ENCODE peak calls at places on chromosomes 1 and 21, in six cellular contexts. M is OCI-LY7; Z is CD8-positive, alpha-beta T cell; Q is body of pancreas; X is HFF-Myc; I is NB4. O is an unnamed sample.
A peak's percentile ranks its signal among the peaks of the same experiment; 100 is the strongest.

GRCh38 chr21:42143111-42143510 is 72.0 kb downstream of the UMODL1 start:
- DNase-seq in I (no peak), X (no peak), M (no peak), Q (no peak), Z (no peak), O (no peak)

GRCh38 chr1:96926176-96926575 is 204.6 kb downstream of the PTBP2 start:
- DNase-seq in I (no peak), X (no peak), Z (no peak), Q (no peak), M (no peak), O (no peak)

GRCh38 chr1:42963378-42964005 is 4.8 kb upstream of the SLC2A1 start:
- DNase-seq in M (no peak), I (no peak), Z (no peak), X (peak; percentile 91), Q (no peak), O (no peak)

GRCh38 chr1:6889875-6890480 is 104.7 kb downstream of the CAMTA1 start:
- DNase-seq in I (peak; percentile 56), M (peak; percentile 66), Q (peak; percentile 65), Z (peak; percentile 12), X (no peak), O (no peak)

GRCh38 chr21:31713973-31714740 is 17.8 kb downstream of the SCAF4 start:
- DNase-seq in Z (no peak), Q (no peak), I (no peak), M (no peak), X (no peak), O (no peak)

GRCh38 chr1:7940745-7941436 is at the start of gene TNFRSF9:
- DNase-seq in X (no peak), M (no peak), I (peak; percentile 72), Q (no peak), Z (peak; percentile 43), O (no peak)

GRCh38 chr21:26845066-26845749 is at the start of gene ADAMTS1:
- DNase-seq in Q (peak; percentile 81), I (no peak), Z (no peak), M (no peak), X (no peak), O (peak; percentile 80)

GRCh38 chr1:14498839-14499238 is 99.6 kb upstream of the KAZN start:
- DNase-seq in Z (no peak), I (no peak), X (no peak), M (no peak), Q (no peak), O (no peak)

GRCh38 chr1:9253706-9254105 is 19.1 kb downstream of the H6PD start:
- DNase-seq in X (no peak), Q (no peak), I (no peak), Z (no peak), M (no peak), O (no peak)

GRCh38 chr1:89104687-89105086 is 21.2 kb downstream of the GBP2 start:
- DNase-seq in Z (no peak), Q (no peak), M (no peak), I (no peak), X (no peak), O (no peak)

GRCh38 chr1:218369688-218370511 is 24.8 kb downstream of the TGFB2 start:
- DNase-seq in Q (no peak), X (no peak), M (no peak), I (no peak), Z (no peak), O (no peak)

GRCh38 chr1:222754386-222755139 is 17.6 kb downstream of the FAM177B start:
- DNase-seq in Z (no peak), M (no peak), I (no peak), Q (peak; percentile 21), X (peak; percentile 98), O (no peak)

GRCh38 chr1:31668303-31668883 is 23.7 kb upstream of the PEF1 start:
- DNase-seq in I (no peak), Z (no peak), Q (no peak), M (no peak), X (no peak), O (no peak)

GRCh38 chr1:59972216-59972924 is 45.8 kb upstream of the CYP2J2 start:
- DNase-seq in M (no peak), Q (peak; percentile 18), I (no peak), X (no peak), Z (no peak), O (no peak)

GRCh38 chr1:218942421-218942820 is 231.3 kb upstream of the LYPLAL1 start:
- DNase-seq in Z (no peak), M (no peak), Q (no peak), I (no peak), X (no peak), O (no peak)

GRCh38 chr1:39387452-39387851 is 104.0 kb upstream of the BMP8A start:
- DNase-seq in M (no peak), Q (no peak), X (peak; percentile 59), Z (no peak), I (no peak), O (no peak)

GRCh38 chr1:46026531-46026930 is 105.9 kb downstream of the PIK3R3 start:
- DNase-seq in X (no peak), I (no peak), Z (no peak), M (no peak), Q (no peak), O (no peak)

GRCh38 chr1:15153842-15154479 is 414 bp downstream of the TMEM51 start:
- DNase-seq in M (no peak), X (no peak), Z (no peak), I (no peak), Q (peak; percentile 79), O (no peak)

GRCh38 chr1:11729498-11730428 is 6.2 kb upstream of the AGTRAP start:
- DNase-seq in Z (no peak), X (no peak), I (peak; percentile 74), Q (peak; percentile 34), M (no peak), O (no peak)

GRCh38 chr1:151840421-151840820 is 801 bp upstream of the C2CD4D start:
- DNase-seq in Q (no peak), Z (no peak), X (no peak), I (no peak), M (no peak), O (no peak)

GRCh38 chr1:196462101-196462500 is 146.1 kb downstream of the KCNT2 start:
- DNase-seq in Q (no peak), Z (no peak), I (no peak), M (no peak), X (no peak), O (no peak)

GRCh38 chr21:15093216-15093615 is 28.4 kb upstream of the NRIP1 start:
- DNase-seq in I (no peak), M (no peak), Z (no peak), Q (no peak), X (no peak), O (no peak)

GRCh38 chr1:77620273-77620672 is 62.2 kb downstream of the ZZZ3 start:
- DNase-seq in X (no peak), M (no peak), Z (no peak), I (no peak), Q (no peak), O (no peak)

GRCh38 chr1:203127672-203128611 is at the start of gene ADORA1:
- DNase-seq in X (no peak), M (no peak), Z (no peak), Q (peak; percentile 83), I (peak; percentile 47), O (peak; percentile 43)

GRCh38 chr21:27132270-27132669 is 165.4 kb upstream of the ADAMTS5 start:
- DNase-seq in Z (no peak), Q (no peak), X (no peak), I (no peak), M (no peak), O (no peak)

GRCh38 chr1:235502601-235503332 is 1.5 kb downstream of the B3GALNT2 start:
- DNase-seq in M (no peak), Q (no peak), X (no peak), I (peak; percentile 20), Z (no peak), O (no peak)

GRCh38 chr1:33018112-33018511 is 18.6 kb downstream of the AK2 start:
- DNase-seq in M (no peak), Q (no peak), X (no peak), I (no peak), Z (no peak), O (no peak)

GRCh38 chr1:63189677-63190076 is 132.7 kb upstream of the FOXD3 start:
- DNase-seq in Q (no peak), X (no peak), I (peak; percentile 17), M (no peak), Z (no peak), O (no peak)
- TF ChIP-seq CTCF in Q (peak; percentile 14), X (peak; percentile 15), I (peak; percentile 27), M (peak; percentile 35), Z (no peak), O (no peak)

GRCh38 chr21:41121785-41122415 is 46.1 kb upstream of the BACE2 start:
- DNase-seq in M (peak; percentile 60), Z (peak; percentile 13), Q (peak; percentile 91), X (peak; percentile 64), I (peak; percentile 72), O (peak; percentile 92)
- TF ChIP-seq CTCF in M (peak; percentile 93), Z (peak; percentile 36), Q (peak; percentile 92), X (peak; percentile 99), I (peak; percentile 86), O (no peak)

GRCh38 chr1:214541206-214541605 is 10.2 kb downstream of the PTPN14 start:
- DNase-seq in M (no peak), X (no peak), I (no peak), Z (no peak), Q (no peak), O (no peak)

GRCh38 chr1:214544791-214545190 is 6.6 kb downstream of the PTPN14 start:
- DNase-seq in Z (no peak), X (no peak), Q (no peak), I (no peak), M (no peak), O (no peak)

GRCh38 chr1:214542275-214543199 is 8.9 kb downstream of the PTPN14 start:
- DNase-seq in M (no peak), X (no peak), Z (no peak), Q (no peak), I (no peak), O (no peak)

GRCh38 chr1:214540324-214540723 is 11.1 kb downstream of the PTPN14 start:
- DNase-seq in Q (no peak), X (no peak), I (no peak), Z (no peak), M (no peak), O (no peak)

GRCh38 chr1:214541693-214542092 is 9.7 kb downstream of the PTPN14 start:
- DNase-seq in I (no peak), Q (no peak), M (no peak), Z (no peak), X (no peak), O (no peak)
- TF ChIP-seq CTCF in I (no peak), Q (no peak), M (no peak), Z (no peak), X (no peak), O (no peak)

GRCh38 chr1:178587975-178588374 is 75.1 kb downstream of the TEX35 start:
- DNase-seq in Q (no peak), M (no peak), X (no peak), I (no peak), Z (no peak), O (no peak)
- TF ChIP-seq CTCF in Q (no peak), M (peak; percentile 53), X (no peak), I (no peak), Z (no peak), O (no peak)

DNA sequence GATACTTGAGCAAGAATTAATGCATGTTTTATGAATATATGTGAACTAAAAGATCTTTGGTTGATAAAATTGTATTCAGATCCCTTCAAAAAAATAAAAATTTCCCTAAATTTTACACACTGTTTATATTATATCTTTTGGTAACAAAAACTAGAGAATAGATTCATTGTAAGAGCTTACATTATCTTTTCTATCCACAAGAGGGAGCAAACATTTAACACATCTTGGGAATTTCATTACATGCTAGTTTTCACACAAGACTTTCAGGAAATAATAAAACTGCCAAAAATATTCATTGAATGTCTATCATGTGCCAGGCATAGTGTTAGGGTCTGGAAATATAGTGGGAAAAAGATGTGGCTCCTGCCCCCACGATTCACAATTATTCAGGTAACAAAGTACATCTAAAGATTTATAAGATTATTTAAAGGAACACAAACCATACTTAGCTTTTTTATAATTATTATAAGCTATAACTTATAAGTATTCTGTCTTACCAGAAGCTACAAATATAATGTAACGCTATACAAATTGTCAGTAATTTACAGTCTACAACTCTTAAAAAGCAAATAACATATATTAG is 30.6 kb downstream of the FAF1 start:
- DNase-seq in M (peak; percentile 47), Q (no peak), Z (no peak), X (peak; percentile 10), I (peak; percentile 49), O (no peak)
- TF ChIP-seq CTCF in M (peak; percentile 90), Q (peak; percentile 58), Z (peak; percentile 71), X (peak; percentile 28), I (no peak), O (no peak)